ENCODE peak calls at places on chromosome 5, in five cellular contexts. One of them, this sample, is unnamed.

GRCh38 chr5:120368923-120369715 is 95.0 kb upstream of the PRR16 start:
- DNase-seq in activated T-cell treated with anti-CD3 and anti-CD28 coated beads for 24 hours: no peak
- DNase-seq in activated naive CD4-positive, alpha-beta T cell treated with anti-CD3 and anti-CD28 coated beads, Interleukin-2, amount 50 U/mL, for 72 hours: no peak
- DNase-seq in NCI-H1105: no peak
- DNase-seq in Right ventricle myocardium superior: no peak
- DNase-seq in this sample: no peak

GRCh38 chr5:14109041-14109747 is 33.9 kb upstream of the TRIO start:
- DNase-seq in activated T-cell treated with anti-CD3 and anti-CD28 coated beads for 24 hours: peak
- DNase-seq in activated naive CD4-positive, alpha-beta T cell treated with anti-CD3 and anti-CD28 coated beads, Interleukin-2, amount 50 U/mL, for 72 hours: no peak
- DNase-seq in NCI-H1105: no peak
- DNase-seq in Right ventricle myocardium superior: peak
- DNase-seq in this sample: no peak

GRCh38 chr5:76291305-76292077 is 111.6 kb upstream of the IQGAP2 start:
- DNase-seq in activated T-cell treated with anti-CD3 and anti-CD28 coated beads for 24 hours: no peak
- DNase-seq in activated naive CD4-positive, alpha-beta T cell treated with anti-CD3 and anti-CD28 coated beads, Interleukin-2, amount 50 U/mL, for 72 hours: no peak
- DNase-seq in NCI-H1105: no peak
- DNase-seq in Right ventricle myocardium superior: no peak
- DNase-seq in this sample: no peak

GRCh38 chr5:132528866-132529634 is 14.3 kb downstream of the IL5 start:
- DNase-seq in activated T-cell treated with anti-CD3 and anti-CD28 coated beads for 24 hours: no peak
- DNase-seq in activated naive CD4-positive, alpha-beta T cell treated with anti-CD3 and anti-CD28 coated beads, Interleukin-2, amount 50 U/mL, for 72 hours: no peak
- DNase-seq in NCI-H1105: no peak
- DNase-seq in Right ventricle myocardium superior: no peak
- DNase-seq in this sample: no peak

GRCh38 chr5:42715791-42716190 is 40.8 kb upstream of the CCDC152 start:
- DNase-seq in activated T-cell treated with anti-CD3 and anti-CD28 coated beads for 24 hours: no peak
- DNase-seq in activated naive CD4-positive, alpha-beta T cell treated with anti-CD3 and anti-CD28 coated beads, Interleukin-2, amount 50 U/mL, for 72 hours: no peak
- DNase-seq in NCI-H1105: no peak
- DNase-seq in Right ventricle myocardium superior: no peak
- DNase-seq in this sample: no peak

GRCh38 chr5:138952962-138953361 is 77.8 kb upstream of the LRRTM2 start:
- DNase-seq in activated T-cell treated with anti-CD3 and anti-CD28 coated beads for 24 hours: no peak
- DNase-seq in activated naive CD4-positive, alpha-beta T cell treated with anti-CD3 and anti-CD28 coated beads, Interleukin-2, amount 50 U/mL, for 72 hours: no peak
- DNase-seq in NCI-H1105: no peak
- DNase-seq in Right ventricle myocardium superior: no peak
- DNase-seq in this sample: no peak

GRCh38 chr5:168288349-168289245 is 2.8 kb upstream of the WWC1 start:
- DNase-seq in activated T-cell treated with anti-CD3 and anti-CD28 coated beads for 24 hours: no peak
- DNase-seq in activated naive CD4-positive, alpha-beta T cell treated with anti-CD3 and anti-CD28 coated beads, Interleukin-2, amount 50 U/mL, for 72 hours: no peak
- DNase-seq in NCI-H1105: no peak
- DNase-seq in Right ventricle myocardium superior: no peak
- DNase-seq in this sample: no peak

GRCh38 chr5:91072891-91073290 is 310.2 kb downstream of the ARRDC3 start:
- DNase-seq in activated T-cell treated with anti-CD3 and anti-CD28 coated beads for 24 hours: no peak
- DNase-seq in activated naive CD4-positive, alpha-beta T cell treated with anti-CD3 and anti-CD28 coated beads, Interleukin-2, amount 50 U/mL, for 72 hours: no peak
- DNase-seq in NCI-H1105: no peak
- DNase-seq in Right ventricle myocardium superior: no peak
- DNase-seq in this sample: no peak